ENCODE peak calls at places on chromosomes 3 and 15, in four cellular contexts. I, K, S and Y are unnamed samples.

GRCh38 chr3:178084938-178085816 is 451.1 kb upstream of the KCNMB2 start:
- DNase-seq in I (peak), K (peak), S (peak), Y (no peak)

GRCh38 chr3:39250116-39250747 is 29.6 kb downstream of the CX3CR1 start:
- DNase-seq in I (no peak), K (no peak), S (no peak), Y (no peak)

GRCh38 chr15:89806217-89806564 is 8.5 kb downstream of the ANPEP start:
- DNase-seq in I (no peak), K (no peak), S (no peak), Y (no peak)

GRCh38 chr3:144457758-144458157 is 486.1 kb downstream of the DIPK2A start:
- DNase-seq in I (no peak), K (peak), S (no peak), Y (no peak)

GRCh38 chr15:65245096-65245849 is 34.0 kb upstream of the CILP start:
- DNase-seq in I (peak), K (no peak), S (no peak), Y (no peak)

GRCh38 chr3:156516284-156516683 is 38.6 kb downstream of the SSR3 start:
- DNase-seq in I (no peak), K (no peak), S (no peak), Y (no peak)

GRCh38 chr3:144332866-144333265 is 361.2 kb downstream of the DIPK2A start:
- DNase-seq in I (no peak), K (peak), S (no peak), Y (no peak)

GRCh38 chr3:109977903-109978302 is 640.6 kb upstream of the DPPA4 start:
- DNase-seq in I (no peak), K (no peak), S (no peak), Y (no peak)

GRCh38 chr15:64897345-64897985 is 14.2 kb upstream of the ANKDD1A start:
- DNase-seq in I (peak), K (no peak), S (no peak), Y (no peak)

GRCh38 chr3:127277591-127277990 is 10.3 kb downstream of the PRR20G start:
- DNase-seq in I (no peak), K (no peak), S (no peak), Y (no peak)

GRCh38 chr3:5195605-5196004 is 8.1 kb downstream of the EDEM1 start:
- DNase-seq in I (no peak), K (peak), S (no peak), Y (no peak)

GRCh38 chr3:16335364-16335763 is 70.4 kb downstream of the OXNAD1 start:
- DNase-seq in I (no peak), K (no peak), S (no peak), Y (no peak)

GRCh38 chr3:8985411-8985831 is 22.1 kb upstream of the RAD18 start:
- DNase-seq in I (no peak), K (no peak), S (no peak), Y (no peak)

GRCh38 chr15:42845581-42845980 is 75.0 kb downstream of the TTBK2 start:
- DNase-seq in I (no peak), K (no peak), S (no peak), Y (no peak)

GRCh38 chr3:128071771-128072453 is 19.7 kb downstream of the SEC61A1 start:
- DNase-seq in I (no peak), K (no peak), S (no peak), Y (no peak)

GRCh38 chr3:116770815-116771450 is 61.4 kb downstream of the TUSC7 start:
- DNase-seq in I (peak), K (peak), S (peak), Y (peak)

GRCh38 chr3:128804017-128804816 is 75.2 kb upstream of the ACAD9 start:
- DNase-seq in I (no peak), K (peak), S (no peak), Y (peak)

GRCh38 chr15:62749445-62749844 is 293.1 kb upstream of the TPM1 start:
- DNase-seq in I (no peak), K (no peak), S (no peak), Y (no peak)

GRCh38 chr3:37114251-37115145 is 59.9 kb downstream of the LRRFIP2 start:
- DNase-seq in I (no peak), K (no peak), S (peak), Y (no peak)

GRCh38 chr15:78641876-78642275 is 866 bp upstream of the CHRNB4 start:
- DNase-seq in I (no peak), K (no peak), S (no peak), Y (no peak)

GRCh38 chr15:78638658-78639314 is 2.2 kb downstream of the CHRNB4 start:
- DNase-seq in I (peak), K (peak), S (no peak), Y (peak)

GRCh38 chr15:78642341-78642740 is 1.3 kb upstream of the CHRNB4 start:
- DNase-seq in I (no peak), K (no peak), S (no peak), Y (no peak)

GRCh38 chr15:78640527-78640839 is 527 bp downstream of the CHRNB4 start:
- DNase-seq in I (no peak), K (no peak), S (no peak), Y (no peak)

GRCh38 chr15:78640840-78641733 is at the start of gene CHRNB4:
- DNase-seq in I (peak), K (no peak), S (no peak), Y (peak)
- TF ChIP-seq CTCF in I (no peak), K (no peak), S (no peak), Y (no peak)

GRCh38 chr15:45611305-45611704 is 23.5 kb upstream of the SQOR start:
- DNase-seq in I (no peak), K (peak), S (no peak), Y (peak)
- TF ChIP-seq CTCF in I (peak), K (peak), S (peak), Y (peak)

GRCh38 chr3:153023896-153024295 is 138.1 kb upstream of the RAP2B start:
- DNase-seq in I (no peak), K (no peak), S (no peak), Y (no peak)

GRCh38 chr3:153028336-153028735 is 133.7 kb upstream of the RAP2B start:
- DNase-seq in I (no peak), K (no peak), S (no peak), Y (no peak)

GRCh38 chr3:153029350-153029749 is 132.7 kb upstream of the RAP2B start:
- DNase-seq in I (no peak), K (no peak), S (no peak), Y (no peak)

DNA sequence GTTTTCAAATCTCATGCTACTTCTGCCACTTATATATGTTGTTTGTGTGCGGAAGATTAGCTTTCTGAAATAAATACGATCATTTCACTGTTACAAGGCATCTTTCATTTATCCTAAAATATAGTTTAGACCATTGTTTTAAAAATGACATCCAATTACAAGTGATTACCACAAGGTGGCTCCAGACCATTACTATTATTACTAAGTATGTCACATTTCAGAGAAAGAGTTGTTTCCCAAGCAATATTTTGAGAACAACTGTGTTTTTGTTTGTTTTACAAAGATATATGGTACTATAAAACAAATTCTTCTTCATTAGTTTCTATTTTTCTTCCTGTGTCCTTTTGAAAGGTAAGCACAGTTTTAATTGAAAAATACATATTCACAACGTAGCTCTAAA is 136.0 kb upstream of the RAP2B start:
- DNase-seq in I (no peak), K (peak), S (no peak), Y (peak)
- TF ChIP-seq CTCF in I (peak), K (peak), S (peak), Y (peak)

GRCh38 chr15:101269479-101270223 is 7.6 kb downstream of the SELENOS start:
- DNase-seq in I (no peak), K (no peak), S (no peak), Y (no peak)
- TF ChIP-seq CTCF in I (no peak), K (peak), S (peak), Y (peak)

DNA sequence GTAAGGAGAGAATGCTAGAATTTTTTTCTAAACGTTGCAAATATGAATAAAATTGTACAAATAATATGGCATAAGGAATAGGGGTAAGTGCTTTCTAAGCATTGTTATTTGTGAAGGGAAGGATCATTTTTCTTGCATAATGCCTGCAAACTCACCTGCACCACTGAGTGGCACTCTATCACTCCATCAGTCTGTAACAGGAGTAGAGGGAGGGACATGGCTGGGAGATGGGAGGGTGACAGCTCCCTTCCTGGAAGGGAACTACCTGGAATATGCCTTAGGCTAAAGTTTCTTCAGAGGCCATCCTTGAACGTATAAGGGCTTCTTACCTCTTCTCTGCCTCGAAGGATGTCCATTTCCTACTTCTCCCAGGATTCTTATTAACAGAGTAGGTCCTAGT is 3.0 kb downstream of the NAALADL2 start:
- DNase-seq in I (peak), K (peak), S (no peak), Y (no peak)
- TF ChIP-seq CTCF in I (peak), K (peak), S (no peak), Y (no peak)

GRCh38 chr3:14550181-14550580 is 10.0 kb upstream of the GRIP2 start:
- DNase-seq in I (no peak), K (no peak), S (no peak), Y (no peak)

GRCh38 chr3:14547693-14548092 is 7.6 kb upstream of the GRIP2 start:
- DNase-seq in I (no peak), K (no peak), S (no peak), Y (no peak)

GRCh38 chr3:14548321-14548729 is 8.2 kb upstream of the GRIP2 start:
- DNase-seq in I (peak), K (peak), S (peak), Y (peak)

GRCh38 chr3:14550651-14551611 is 10.8 kb upstream of the GRIP2 start:
- DNase-seq in I (no peak), K (no peak), S (no peak), Y (no peak)

DNA sequence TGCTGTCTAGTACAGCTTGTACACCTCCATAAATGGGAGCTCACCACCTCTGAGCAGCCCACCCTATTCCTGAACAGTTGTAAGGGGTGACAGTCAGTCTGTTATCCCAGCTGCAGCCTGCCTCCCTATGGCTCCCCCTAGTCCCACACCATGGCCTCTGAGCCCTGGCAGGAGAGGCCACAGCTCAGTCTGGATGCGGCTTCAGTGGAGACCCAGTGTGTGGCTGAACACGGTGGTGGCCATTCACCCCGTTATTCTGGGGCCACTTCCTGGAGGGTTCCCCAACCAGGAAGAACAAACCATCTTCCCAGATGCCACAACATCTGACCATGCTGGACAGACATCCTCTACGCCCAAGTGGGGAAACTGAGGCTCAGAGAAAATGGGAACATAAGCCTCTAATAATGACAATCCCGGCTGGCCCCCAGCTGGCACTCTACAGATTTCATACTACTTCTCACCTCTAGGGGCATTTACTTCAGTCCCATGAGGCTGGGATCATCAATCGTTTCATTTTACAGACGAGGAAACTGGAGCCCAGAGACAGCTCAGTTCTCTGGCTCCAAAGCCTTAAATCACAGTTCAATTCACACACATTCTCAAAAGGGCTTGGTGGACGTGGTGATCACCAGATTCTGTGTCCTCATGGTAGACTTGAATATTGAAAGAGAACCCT is 9.3 kb upstream of the GRIP2 start:
- DNase-seq in I (no peak), K (peak), S (no peak), Y (no peak)
- TF ChIP-seq CTCF in I (no peak), K (peak), S (no peak), Y (no peak)

GRCh38 chr3:196711838-196712513 is at the start of the genes CEP19 and PIGX:
- DNase-seq in I (peak), K (peak), S (peak), Y (peak)
- TF ChIP-seq CTCF in I (no peak), K (no peak), S (no peak), Y (no peak)

GRCh38 chr3:70531063-70531657 is 218.7 kb upstream of the MDFIC2 start:
- DNase-seq in I (no peak), K (peak), S (no peak), Y (no peak)
- TF ChIP-seq CTCF in I (peak), K (peak), S (peak), Y (no peak)

DNA sequence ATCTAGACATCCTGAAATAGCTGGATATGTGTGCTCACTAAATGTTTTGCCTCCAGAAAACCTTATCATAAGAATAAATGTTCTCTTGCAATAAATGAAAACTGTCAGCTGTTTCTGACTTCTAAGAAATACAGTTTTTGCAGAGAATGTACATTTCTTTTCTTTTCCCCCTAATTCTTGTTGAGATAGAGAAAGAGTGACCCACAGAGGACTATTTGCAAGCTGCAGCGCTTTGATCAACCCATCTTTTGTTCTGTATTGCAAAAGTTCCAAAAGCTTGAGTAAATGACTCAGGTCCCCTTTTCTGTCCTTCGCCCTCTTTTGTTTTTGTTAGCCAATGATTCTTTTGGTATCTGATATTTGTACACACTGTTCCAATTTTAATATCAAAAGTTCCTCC is 141.9 kb downstream of the BBX start:
- DNase-seq in I (no peak), K (no peak), S (no peak), Y (no peak)
- TF ChIP-seq CTCF in I (no peak), K (no peak), S (no peak), Y (no peak)